ENCODE peak calls at places on chromosomes 5 and 9, in six cellular contexts. O is Peyer's patch, I is upper lobe of right lung, N is H9, M is spleen, Q is endothelial cell of umbilical vein. W is an unnamed sample.
A peak's percentile ranks its signal among the peaks of the same experiment; 100 is the strongest.

GRCh38 chr9:97848582-97849237 is 4.3 kb upstream of the FOXE1 start:
- DNase-seq in M (peak; percentile 92), O (no peak), N (peak; percentile 46), Q (no peak), I (peak; percentile 78), W (no peak)

GRCh38 chr9:125626187-125626586 is 80.8 kb downstream of the MAPKAP1 start:
- DNase-seq in Q (no peak), N (no peak), M (no peak), I (no peak), O (no peak), W (no peak)

GRCh38 chr5:81924467-81924866 is 47.4 kb upstream of the ATG10 start:
- DNase-seq in Q (no peak), M (no peak), O (no peak), I (no peak), N (no peak), W (no peak)

GRCh38 chr9:131273146-131273545 is 3.2 kb downstream of the FAM78A start:
- DNase-seq in N (peak; percentile 34), M (peak; percentile 83), Q (peak; percentile 62), O (no peak), I (no peak), W (peak; percentile 76)

GRCh38 chr9:97906236-97906831 is 16.0 kb downstream of the TRMO start:
- DNase-seq in M (no peak), Q (peak; percentile 61), I (peak; percentile 67), O (no peak), N (no peak), W (no peak)

GRCh38 chr9:1018121-1018520 is 32.0 kb upstream of the DMRT2 start:
- DNase-seq in Q (no peak), N (peak; percentile 58), I (no peak), O (no peak), M (no peak), W (no peak)

GRCh38 chr9:4045556-4045955 is 254.3 kb downstream of the GLIS3 start:
- DNase-seq in Q (no peak), N (no peak), M (no peak), O (no peak), I (no peak), W (no peak)

GRCh38 chr9:25025686-25026085 is 480.0 kb upstream of the IZUMO3 start:
- DNase-seq in I (peak; percentile 31), Q (no peak), N (no peak), O (no peak), M (peak; percentile 53), W (no peak)

GRCh38 chr5:58543723-58544122 is 39.2 kb upstream of the RAB3C start:
- DNase-seq in Q (no peak), N (no peak), M (no peak), I (no peak), O (no peak), W (no peak)

DNA sequence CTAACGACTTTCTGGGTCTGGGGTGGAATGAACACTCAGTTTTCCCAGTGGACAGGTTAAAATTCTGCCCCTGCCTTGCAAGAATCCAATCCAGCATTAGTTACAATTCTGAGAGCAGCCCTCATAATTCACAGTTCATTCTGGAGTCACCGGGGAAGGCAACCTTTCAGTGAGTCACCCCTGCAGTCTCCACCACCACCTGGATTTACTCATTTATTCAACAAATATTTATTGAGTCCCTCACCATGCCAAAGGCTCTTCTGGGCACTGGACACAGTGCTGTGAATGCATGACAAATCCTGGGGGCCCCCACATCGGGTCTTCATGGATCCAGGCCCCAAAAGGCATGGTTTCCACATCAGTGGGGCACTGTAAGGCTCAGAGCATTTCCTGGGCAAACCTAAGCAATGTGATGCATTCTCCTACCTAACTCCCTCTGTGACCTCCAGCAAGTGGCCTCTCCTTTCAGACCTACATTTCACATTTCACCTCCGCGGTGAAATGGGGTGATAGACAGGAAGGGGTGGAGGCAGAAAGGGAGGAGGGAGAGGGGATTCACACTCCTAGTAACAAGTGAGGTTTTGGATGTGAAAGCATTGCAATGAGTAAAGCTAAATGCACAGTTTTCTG is 6.4 kb upstream of the MSX2 start:
- DNase-seq in N (no peak), M (no peak), Q (no peak), I (no peak), O (no peak), W (no peak)
- H3K27me3 ChIP-seq in N (peaks cover 43% of the 10 kb centered on the region), M (peaks cover 28% of the 10 kb centered on the region), Q (peaks cover 26% of the 10 kb centered on the region), I (peaks cover 75% of the 10 kb centered on the region), O (no peaks in the 10 kb centered on the region), W (no peaks in the 10 kb centered on the region)

DNA sequence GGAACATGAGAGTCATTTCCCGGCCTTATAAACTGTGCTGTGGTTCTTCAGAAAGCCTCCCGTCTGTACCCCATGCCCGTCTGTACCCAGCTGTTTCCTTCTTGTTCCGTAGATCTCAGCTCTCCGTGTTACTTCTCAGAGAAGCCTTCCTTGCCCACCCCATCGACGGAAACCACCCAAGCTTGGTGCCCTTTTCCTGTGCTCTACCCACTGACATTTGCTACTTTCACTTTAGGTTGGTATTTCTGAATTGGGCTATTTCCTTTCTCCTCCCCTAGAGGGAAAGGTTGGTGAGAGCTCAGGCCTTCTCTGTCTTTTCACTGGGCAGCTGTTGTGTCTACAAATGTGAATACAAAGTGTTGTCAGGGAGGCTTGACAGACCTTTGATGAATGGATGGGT is 764.5 kb upstream of the ADAMTS16 start:
- DNase-seq in I (no peak), O (no peak), Q (no peak), N (no peak), M (no peak), W (no peak)
- H3K9me3 ChIP-seq in I (no peaks in the 10 kb centered on the region), O (no peaks in the 10 kb centered on the region), Q (peaks cover 12% of the 10 kb centered on the region), N (no peaks in the 10 kb centered on the region), M (no peaks in the 10 kb centered on the region), W (no peaks in the 10 kb centered on the region)

GRCh38 chr9:113352006-113352405 is 2.7 kb downstream of the BSPRY start:
- DNase-seq in N (no peak), I (no peak), Q (no peak), M (no peak), O (no peak), W (no peak)
- H3K27me3 ChIP-seq in N (no peaks in the 10 kb centered on the region), I (no peaks in the 10 kb centered on the region), Q (peaks cover 52% of the 10 kb centered on the region), M (peaks cover 6% of the 10 kb centered on the region), O (no peaks in the 10 kb centered on the region), W (peaks cover 45% of the 10 kb centered on the region)

GRCh38 chr9:137353223-137354152 is 51.4 kb upstream of the NRARP start:
- DNase-seq in N (no peak), I (peak; percentile 72), Q (peak; percentile 62), M (peak; percentile 89), O (peak; percentile 43), W (no peak)

GRCh38 chr9:137354153-137354844 is 52.2 kb upstream of the NRARP start:
- DNase-seq in M (no peak), N (no peak), Q (no peak), O (peak; percentile 41), I (peak; percentile 59), W (no peak)

GRCh38 chr9:137350696-137351584 is 48.9 kb upstream of the NRARP start:
- DNase-seq in N (no peak), I (no peak), O (no peak), Q (no peak), M (no peak), W (no peak)

GRCh38 chr9:137352511-137353222 is 50.6 kb upstream of the NRARP start:
- DNase-seq in N (no peak), O (no peak), Q (no peak), M (no peak), I (no peak), W (no peak)

GRCh38 chr9:137351781-137352501 is 49.9 kb upstream of the NRARP start:
- DNase-seq in Q (no peak), M (no peak), I (no peak), O (no peak), N (no peak), W (no peak)
- H3K9me3 ChIP-seq in Q (peaks cover 3% of the 10 kb centered on the region), M (peaks cover 15% of the 10 kb centered on the region), I (peaks cover 3% of the 10 kb centered on the region), O (peaks cover 12% of the 10 kb centered on the region), N (peaks cover 16% of the 10 kb centered on the region), W (no peaks in the 10 kb centered on the region)

GRCh38 chr9:122219856-122220672 is 8.7 kb downstream of the LHX6 start:
- DNase-seq in M (no peak), O (no peak), N (no peak), I (no peak), Q (no peak), W (no peak)
- H3K27me3 ChIP-seq in M (peaks cover 49% of the 10 kb centered on the region), O (no peaks in the 10 kb centered on the region), N (peaks cover 93% of the 10 kb centered on the region), I (peaks cover 90% of the 10 kb centered on the region), Q (peaks cover 19% of the 10 kb centered on the region), W (peaks cover 23% of the 10 kb centered on the region)

GRCh38 chr9:84860423-84861115 is 191.0 kb downstream of the NTRK2 start:
- DNase-seq in Q (no peak), N (no peak), I (no peak), M (no peak), O (no peak), W (no peak)
- H3K9me3 ChIP-seq in Q (no peaks in the 10 kb centered on the region), N (no peaks in the 10 kb centered on the region), I (no peaks in the 10 kb centered on the region), M (no peaks in the 10 kb centered on the region), O (no peaks in the 10 kb centered on the region), W (no peaks in the 10 kb centered on the region)

GRCh38 chr5:116524051-116524450 is 50.6 kb downstream of the SEMA6A start:
- DNase-seq in M (no peak), O (no peak), I (no peak), N (no peak), Q (no peak), W (no peak)
- H3K27me3 ChIP-seq in M (no peaks in the 10 kb centered on the region), O (no peaks in the 10 kb centered on the region), I (no peaks in the 10 kb centered on the region), N (no peaks in the 10 kb centered on the region), Q (peaks cover 8% of the 10 kb centered on the region), W (no peaks in the 10 kb centered on the region)